ENCODE peak calls at places on chromosomes 3 and 15, in four cellular contexts. One of them, this sample, is unnamed.

GRCh38 chr15:52247032-52247431 is 48.6 kb downstream of the MYO5C start:
- DNase-seq in right lobe of liver: no peak
- DNase-seq in KBM-7: peak
- DNase-seq in T1000: peak
- DNase-seq in this sample: no peak

GRCh38 chr15:58734859-58735258 is 14.6 kb downstream of the ADAM10 start:
- DNase-seq in right lobe of liver: no peak
- DNase-seq in KBM-7: no peak
- DNase-seq in T1000: no peak
- DNase-seq in this sample: no peak

GRCh38 chr15:63203451-63204090 is 14.2 kb downstream of the RAB8B start:
- DNase-seq in right lobe of liver: no peak
- DNase-seq in T1000: no peak
- DNase-seq in KBM-7: peak
- DNase-seq in this sample: no peak

GRCh38 chr3:81676706-81677456 is 84.6 kb downstream of the GBE1 start:
- DNase-seq in KBM-7: no peak
- DNase-seq in right lobe of liver: no peak
- DNase-seq in T1000: no peak
- DNase-seq in this sample: no peak

GRCh38 chr3:183252973-183253363 is at the start of gene B3GNT5:
- DNase-seq in KBM-7: peak
- DNase-seq in right lobe of liver: no peak
- DNase-seq in T1000: no peak
- DNase-seq in this sample: no peak

GRCh38 chr15:50556642-50557371 is 10.3 kb upstream of the USP50 start:
- DNase-seq in right lobe of liver: no peak
- DNase-seq in KBM-7: no peak
- DNase-seq in T1000: no peak
- DNase-seq in this sample: no peak

GRCh38 chr3:101725192-101725889 is 927 bp downstream of the CEP97 start:
- DNase-seq in right lobe of liver: peak
- DNase-seq in KBM-7: peak
- DNase-seq in T1000: no peak
- DNase-seq in this sample: no peak

GRCh38 chr3:131591394-131591990 is 88.7 kb upstream of the MRPL3 start:
- DNase-seq in right lobe of liver: no peak
- DNase-seq in T1000: peak
- DNase-seq in KBM-7: no peak
- DNase-seq in this sample: peak

GRCh38 chr15:87722941-87723691 is 533.4 kb downstream of the NTRK3 start:
- DNase-seq in right lobe of liver: no peak
- DNase-seq in KBM-7: no peak
- DNase-seq in T1000: peak
- DNase-seq in this sample: no peak

GRCh38 chr3:17155951-17156350 is 271.2 kb downstream of the PLCL2 start:
- DNase-seq in T1000: no peak
- DNase-seq in KBM-7: no peak
- DNase-seq in right lobe of liver: no peak
- DNase-seq in this sample: no peak

GRCh38 chr3:198107840-198108734 is 148.1 kb downstream of the LMLN start:
- DNase-seq in T1000: no peak
- DNase-seq in KBM-7: peak
- DNase-seq in right lobe of liver: no peak
- DNase-seq in this sample: no peak

GRCh38 chr3:168422843-168423242 is 327.1 kb upstream of the GOLIM4 start:
- DNase-seq in right lobe of liver: no peak
- DNase-seq in KBM-7: no peak
- DNase-seq in T1000: no peak
- DNase-seq in this sample: no peak

GRCh38 chr3:112582242-112582874 is 20.5 kb downstream of the SLC35A5 start:
- DNase-seq in right lobe of liver: no peak
- DNase-seq in KBM-7: no peak
- DNase-seq in T1000: peak
- DNase-seq in this sample: no peak